ENCODE peak calls at places on chromosomes 12 and 14, in ten cellular contexts. One of them, this sample, is unnamed.

GRCh38 chr12:112121780-112122565 is 3.4 kb upstream of the TRAFD1 start:
- DNase-seq in NCI-H1092 treated with DMSO at 0.1 percent for 48 hours: no peak
- DNase-seq in activated naive CD8-positive, alpha-beta T cell treated with anti-CD3 and anti-CD28 coated beads, Interleukin-2, amount 50 U/mL, for 24 hours: no peak
- DNase-seq in astrocyte of the spinal cord: peak
- DNase-seq in Panc1: no peak
- DNase-seq in hepatocyte: peak
- DNase-seq in ACHN: no peak
- DNase-seq in RCC 7860: peak
- DNase-seq in CD8-positive, alpha-beta memory T cell: no peak
- DNase-seq in HEK293T: no peak
- DNase-seq in this sample: no peak

GRCh38 chr12:116389990-116390655 is 112.6 kb upstream of the MED13L start:
- DNase-seq in NCI-H1092 treated with DMSO at 0.1 percent for 48 hours: no peak
- DNase-seq in activated naive CD8-positive, alpha-beta T cell treated with anti-CD3 and anti-CD28 coated beads, Interleukin-2, amount 50 U/mL, for 24 hours: no peak
- DNase-seq in astrocyte of the spinal cord: peak
- DNase-seq in Panc1: no peak
- DNase-seq in hepatocyte: no peak
- DNase-seq in ACHN: peak
- DNase-seq in RCC 7860: peak
- DNase-seq in CD8-positive, alpha-beta memory T cell: no peak
- DNase-seq in HEK293T: no peak
- DNase-seq in this sample: no peak

GRCh38 chr14:104660597-104660996 is 28.8 kb upstream of the INF2 start:
- DNase-seq in NCI-H1092 treated with DMSO at 0.1 percent for 48 hours: no peak
- DNase-seq in activated naive CD8-positive, alpha-beta T cell treated with anti-CD3 and anti-CD28 coated beads, Interleukin-2, amount 50 U/mL, for 24 hours: no peak
- DNase-seq in astrocyte of the spinal cord: no peak
- DNase-seq in Panc1: no peak
- DNase-seq in hepatocyte: no peak
- DNase-seq in ACHN: no peak
- DNase-seq in RCC 7860: no peak
- DNase-seq in CD8-positive, alpha-beta memory T cell: no peak
- DNase-seq in HEK293T: no peak
- DNase-seq in this sample: no peak

GRCh38 chr12:68483592-68484373 is 126.9 kb upstream of the RAP1B start:
- DNase-seq in NCI-H1092 treated with DMSO at 0.1 percent for 48 hours: no peak
- DNase-seq in activated naive CD8-positive, alpha-beta T cell treated with anti-CD3 and anti-CD28 coated beads, Interleukin-2, amount 50 U/mL, for 24 hours: no peak
- DNase-seq in astrocyte of the spinal cord: peak
- DNase-seq in Panc1: no peak
- DNase-seq in hepatocyte: no peak
- DNase-seq in ACHN: no peak
- DNase-seq in RCC 7860: no peak
- DNase-seq in CD8-positive, alpha-beta memory T cell: no peak
- DNase-seq in HEK293T: no peak
- DNase-seq in this sample: no peak

GRCh38 chr14:20956376-20956976 is 1.2 kb downstream of the RNASE2 start:
- DNase-seq in NCI-H1092 treated with DMSO at 0.1 percent for 48 hours: no peak
- DNase-seq in activated naive CD8-positive, alpha-beta T cell treated with anti-CD3 and anti-CD28 coated beads, Interleukin-2, amount 50 U/mL, for 24 hours: no peak
- DNase-seq in astrocyte of the spinal cord: no peak
- DNase-seq in Panc1: no peak
- DNase-seq in hepatocyte: no peak
- DNase-seq in ACHN: no peak
- DNase-seq in RCC 7860: no peak
- DNase-seq in CD8-positive, alpha-beta memory T cell: no peak
- DNase-seq in HEK293T: no peak
- DNase-seq in this sample: no peak

GRCh38 chr12:129873458-129873857 is 30.4 kb downstream of the TMEM132D start:
- DNase-seq in NCI-H1092 treated with DMSO at 0.1 percent for 48 hours: no peak
- DNase-seq in activated naive CD8-positive, alpha-beta T cell treated with anti-CD3 and anti-CD28 coated beads, Interleukin-2, amount 50 U/mL, for 24 hours: no peak
- DNase-seq in astrocyte of the spinal cord: peak
- DNase-seq in Panc1: no peak
- DNase-seq in hepatocyte: no peak
- DNase-seq in ACHN: no peak
- DNase-seq in RCC 7860: no peak
- DNase-seq in CD8-positive, alpha-beta memory T cell: no peak
- DNase-seq in HEK293T: no peak
- DNase-seq in this sample: no peak

GRCh38 chr14:99212646-99213045 is 59.4 kb downstream of the BCL11B start:
- DNase-seq in NCI-H1092 treated with DMSO at 0.1 percent for 48 hours: no peak
- DNase-seq in activated naive CD8-positive, alpha-beta T cell treated with anti-CD3 and anti-CD28 coated beads, Interleukin-2, amount 50 U/mL, for 24 hours: no peak
- DNase-seq in astrocyte of the spinal cord: no peak
- DNase-seq in Panc1: no peak
- DNase-seq in hepatocyte: no peak
- DNase-seq in ACHN: no peak
- DNase-seq in RCC 7860: no peak
- DNase-seq in CD8-positive, alpha-beta memory T cell: peak
- DNase-seq in HEK293T: no peak
- DNase-seq in this sample: no peak

GRCh38 chr14:95943699-95944098 is 67.1 kb downstream of the TUNAR start:
- DNase-seq in NCI-H1092 treated with DMSO at 0.1 percent for 48 hours: peak
- DNase-seq in activated naive CD8-positive, alpha-beta T cell treated with anti-CD3 and anti-CD28 coated beads, Interleukin-2, amount 50 U/mL, for 24 hours: no peak
- DNase-seq in astrocyte of the spinal cord: no peak
- DNase-seq in Panc1: no peak
- DNase-seq in hepatocyte: no peak
- DNase-seq in ACHN: no peak
- DNase-seq in RCC 7860: no peak
- DNase-seq in CD8-positive, alpha-beta memory T cell: no peak
- DNase-seq in HEK293T: no peak
- DNase-seq in this sample: no peak

This sample was measured in DND-41.